ENCODE peak calls at places on chromosomes 13 and 19, in nine cellular contexts. One of them, this sample, is unnamed.

GRCh38 chr13:111409413-111409812 is 89.0 kb downstream of the TEX29 start:
- DNase-seq in heart right ventricle: no peak
- DNase-seq in coronary artery: no peak
- DNase-seq in uterus: no peak
- DNase-seq in fibroblast of villous mesenchyme: no peak
- DNase-seq in foreskin fibroblast: no peak
- DNase-seq in neural progenitor cell: no peak
- DNase-seq in tibial nerve: no peak
- DNase-seq in ovary: no peak
- DNase-seq in this sample: no peak

GRCh38 chr13:29428310-29428991 is 167.0 kb downstream of the SLC7A1 start:
- DNase-seq in heart right ventricle: peak; percentile 37
- DNase-seq in neural progenitor cell: peak; percentile 71
- DNase-seq in fibroblast of villous mesenchyme: peak; percentile 17
- DNase-seq in ovary: peak; percentile 25
- DNase-seq in uterus: no peak
- DNase-seq in foreskin fibroblast: peak; percentile 51
- DNase-seq in coronary artery: no peak
- DNase-seq in tibial nerve: no peak
- DNase-seq in this sample: no peak

GRCh38 chr19:5891938-5892771 is 11.4 kb downstream of the NDUFA11 start:
- DNase-seq in fibroblast of villous mesenchyme: peak; percentile 46
- DNase-seq in uterus: no peak
- DNase-seq in ovary: no peak
- DNase-seq in neural progenitor cell: peak; percentile 89
- DNase-seq in foreskin fibroblast: peak; percentile 76
- DNase-seq in tibial nerve: no peak
- DNase-seq in heart right ventricle: no peak
- DNase-seq in coronary artery: no peak
- DNase-seq in this sample: no peak

GRCh38 chr13:101529419-101529818 is 76.9 kb downstream of the ITGBL1 start:
- DNase-seq in fibroblast of villous mesenchyme: peak; percentile 82
- DNase-seq in neural progenitor cell: no peak
- DNase-seq in tibial nerve: peak; percentile 54
- DNase-seq in foreskin fibroblast: peak; percentile 81
- DNase-seq in coronary artery: no peak
- DNase-seq in ovary: no peak
- DNase-seq in heart right ventricle: no peak
- DNase-seq in uterus: no peak
- DNase-seq in this sample: no peak

GRCh38 chr13:112376050-112376681 is at the start of gene SPACA7:
- DNase-seq in tibial nerve: no peak
- DNase-seq in foreskin fibroblast: no peak
- DNase-seq in ovary: no peak
- DNase-seq in uterus: no peak
- DNase-seq in neural progenitor cell: no peak
- DNase-seq in fibroblast of villous mesenchyme: no peak
- DNase-seq in heart right ventricle: no peak
- DNase-seq in coronary artery: no peak
- DNase-seq in this sample: no peak

GRCh38 chr13:111411186-111411858 is 90.9 kb downstream of the TEX29 start:
- DNase-seq in fibroblast of villous mesenchyme: no peak
- DNase-seq in coronary artery: no peak
- DNase-seq in foreskin fibroblast: peak; percentile 10
- DNase-seq in ovary: no peak
- DNase-seq in heart right ventricle: no peak
- DNase-seq in tibial nerve: no peak
- DNase-seq in neural progenitor cell: peak; percentile 6
- DNase-seq in uterus: no peak
- DNase-seq in this sample: no peak

GRCh38 chr13:99151516-99151915 is 49.1 kb upstream of the UBAC2 start:
- DNase-seq in fibroblast of villous mesenchyme: peak; percentile 52
- DNase-seq in heart right ventricle: no peak
- DNase-seq in uterus: no peak
- DNase-seq in coronary artery: peak; percentile 22
- DNase-seq in ovary: no peak
- DNase-seq in foreskin fibroblast: peak; percentile 66
- DNase-seq in tibial nerve: no peak
- DNase-seq in neural progenitor cell: no peak
- DNase-seq in this sample: no peak

GRCh38 chr13:83216521-83217245 is 665.6 kb downstream of the SLITRK1 start:
- DNase-seq in uterus: no peak
- DNase-seq in tibial nerve: no peak
- DNase-seq in foreskin fibroblast: peak; percentile 45
- DNase-seq in heart right ventricle: no peak
- DNase-seq in fibroblast of villous mesenchyme: no peak
- DNase-seq in coronary artery: no peak
- DNase-seq in ovary: no peak
- DNase-seq in neural progenitor cell: no peak
- DNase-seq in this sample: no peak

GRCh38 chr13:93775507-93776108 is 549.0 kb downstream of the GPC6 start:
- DNase-seq in ovary: no peak
- DNase-seq in foreskin fibroblast: peak; percentile 69
- DNase-seq in heart right ventricle: no peak
- DNase-seq in coronary artery: no peak
- DNase-seq in uterus: no peak
- DNase-seq in fibroblast of villous mesenchyme: peak; percentile 49
- DNase-seq in tibial nerve: no peak
- DNase-seq in neural progenitor cell: no peak
- DNase-seq in this sample: no peak

GRCh38 chr19:11574689-11575088 is 2.8 kb downstream of the ACP5 start:
- DNase-seq in fibroblast of villous mesenchyme: no peak
- DNase-seq in ovary: no peak
- DNase-seq in foreskin fibroblast: no peak
- DNase-seq in uterus: no peak
- DNase-seq in heart right ventricle: no peak
- DNase-seq in neural progenitor cell: no peak
- DNase-seq in tibial nerve: no peak
- DNase-seq in coronary artery: no peak
- DNase-seq in this sample: no peak

GRCh38 chr19:14218615-14219330 is 12.8 kb upstream of the ADGRL1 start:
- DNase-seq in foreskin fibroblast: peak; percentile 47
- DNase-seq in fibroblast of villous mesenchyme: peak; percentile 72
- DNase-seq in uterus: no peak
- DNase-seq in neural progenitor cell: no peak
- DNase-seq in heart right ventricle: no peak
- DNase-seq in ovary: no peak
- DNase-seq in coronary artery: no peak
- DNase-seq in tibial nerve: no peak
- DNase-seq in this sample: no peak

GRCh38 chr19:33402421-33403220 is 29.1 kb downstream of the CEBPG start:
- DNase-seq in ovary: peak; percentile 5
- DNase-seq in neural progenitor cell: no peak
- DNase-seq in fibroblast of villous mesenchyme: no peak
- DNase-seq in tibial nerve: no peak
- DNase-seq in coronary artery: no peak
- DNase-seq in heart right ventricle: no peak
- DNase-seq in uterus: no peak
- DNase-seq in foreskin fibroblast: no peak
- DNase-seq in this sample: no peak

GRCh38 chr13:43564941-43565340 is 221.8 kb downstream of the ENOX1 start:
- DNase-seq in uterus: no peak
- DNase-seq in tibial nerve: no peak
- DNase-seq in coronary artery: no peak
- DNase-seq in foreskin fibroblast: no peak
- DNase-seq in neural progenitor cell: no peak
- DNase-seq in heart right ventricle: no peak
- DNase-seq in ovary: no peak
- DNase-seq in fibroblast of villous mesenchyme: no peak
- DNase-seq in this sample: no peak

GRCh38 chr13:50731400-50731799 is 112.1 kb downstream of the DLEU7 start:
- DNase-seq in ovary: no peak
- DNase-seq in coronary artery: no peak
- DNase-seq in fibroblast of villous mesenchyme: peak; percentile 30
- DNase-seq in tibial nerve: no peak
- DNase-seq in uterus: no peak
- DNase-seq in heart right ventricle: peak; percentile 58
- DNase-seq in neural progenitor cell: no peak
- DNase-seq in foreskin fibroblast: peak; percentile 80
- DNase-seq in this sample: peak; percentile 3

GRCh38 chr19:51479531-51480331 is 1.4 kb downstream of the CEACAM18 start:
- DNase-seq in tibial nerve: no peak
- DNase-seq in foreskin fibroblast: no peak
- DNase-seq in neural progenitor cell: no peak
- DNase-seq in ovary: no peak
- DNase-seq in uterus: no peak
- DNase-seq in heart right ventricle: no peak
- DNase-seq in fibroblast of villous mesenchyme: no peak
- DNase-seq in coronary artery: no peak
- DNase-seq in this sample: no peak

DNA sequence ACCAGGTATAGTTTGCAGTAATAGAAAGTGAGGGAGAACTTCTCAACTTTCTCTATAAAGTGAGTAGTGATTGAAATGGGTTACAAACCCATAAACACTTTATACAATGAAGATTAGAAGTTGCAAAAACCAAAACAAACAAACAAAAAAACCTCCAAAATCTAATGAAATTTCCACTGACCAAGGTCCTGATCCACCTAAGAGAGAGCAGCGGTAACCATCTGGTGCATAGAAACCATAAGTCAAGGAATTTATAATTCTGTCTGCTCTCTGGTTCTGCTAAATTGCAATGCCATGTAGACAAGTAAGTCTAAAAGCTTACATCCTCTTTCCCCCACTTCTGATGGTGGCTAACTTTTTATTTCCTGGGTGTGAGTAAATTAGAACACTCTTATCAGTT is 463.4 kb downstream of the EFNB2 start:
- DNase-seq in ovary: no peak
- DNase-seq in fibroblast of villous mesenchyme: no peak
- DNase-seq in tibial nerve: no peak
- DNase-seq in uterus: no peak
- DNase-seq in coronary artery: no peak
- DNase-seq in neural progenitor cell: no peak
- DNase-seq in foreskin fibroblast: no peak
- DNase-seq in heart right ventricle: no peak
- DNase-seq in this sample: no peak
- TF ChIP-seq CTCF in ovary: no peak
- TF ChIP-seq CTCF in fibroblast of villous mesenchyme: no peak
- TF ChIP-seq CTCF in tibial nerve: no peak
- TF ChIP-seq CTCF in uterus: no peak
- TF ChIP-seq CTCF in coronary artery: no peak
- TF ChIP-seq CTCF in neural progenitor cell: no peak
- TF ChIP-seq CTCF in foreskin fibroblast: no peak
- TF ChIP-seq CTCF in heart right ventricle: no peak
- TF ChIP-seq CTCF in this sample: no peak

DNA sequence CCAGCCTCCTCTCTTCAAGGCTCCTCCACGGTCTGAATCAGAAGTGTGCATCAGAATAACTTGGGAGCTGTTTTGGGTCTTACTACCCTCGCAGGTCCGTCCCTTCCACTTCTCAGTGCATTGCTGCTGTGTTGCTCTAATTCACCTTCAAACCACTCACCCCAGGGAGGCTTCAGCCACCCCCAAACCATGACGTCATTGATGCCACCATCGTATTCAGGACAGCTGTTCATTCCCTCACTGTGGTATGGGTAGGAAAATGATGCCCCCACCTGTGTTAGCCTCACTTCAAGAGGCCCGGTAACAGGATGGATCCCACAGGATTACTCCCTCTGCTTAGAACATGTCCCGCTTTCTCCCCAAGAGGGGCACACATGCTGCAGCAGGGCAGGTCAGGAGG is 1005.7 kb downstream of the UQCRFS1 start:
- DNase-seq in tibial nerve: no peak
- DNase-seq in neural progenitor cell: no peak
- DNase-seq in ovary: no peak
- DNase-seq in foreskin fibroblast: no peak
- DNase-seq in heart right ventricle: no peak
- DNase-seq in uterus: no peak
- DNase-seq in fibroblast of villous mesenchyme: no peak
- DNase-seq in coronary artery: no peak
- DNase-seq in this sample: no peak
- H3K4me3 ChIP-seq in tibial nerve: no peak overlapping the region
- H3K4me3 ChIP-seq in neural progenitor cell: no peak overlapping the region
- H3K4me3 ChIP-seq in ovary: no peak overlapping the region
- H3K4me3 ChIP-seq in foreskin fibroblast: no peak overlapping the region
- H3K4me3 ChIP-seq in heart right ventricle: no peak overlapping the region
- H3K4me3 ChIP-seq in uterus: no peak overlapping the region
- H3K4me3 ChIP-seq in fibroblast of villous mesenchyme: no peak overlapping the region
- H3K4me3 ChIP-seq in coronary artery: no peak overlapping the region
- H3K4me3 ChIP-seq in this sample: no peak overlapping the region

GRCh38 chr13:57017357-57017756 is 123.4 kb upstream of the PRR20A start:
- DNase-seq in uterus: no peak
- DNase-seq in fibroblast of villous mesenchyme: no peak
- DNase-seq in coronary artery: no peak
- DNase-seq in neural progenitor cell: no peak
- DNase-seq in ovary: no peak
- DNase-seq in tibial nerve: no peak
- DNase-seq in foreskin fibroblast: no peak
- DNase-seq in heart right ventricle: no peak
- DNase-seq in this sample: no peak
- TF ChIP-seq CTCF in uterus: no peak
- TF ChIP-seq CTCF in fibroblast of villous mesenchyme: no peak
- TF ChIP-seq CTCF in coronary artery: no peak
- TF ChIP-seq CTCF in neural progenitor cell: no peak
- TF ChIP-seq CTCF in ovary: no peak
- TF ChIP-seq CTCF in tibial nerve: no peak
- TF ChIP-seq CTCF in foreskin fibroblast: no peak
- TF ChIP-seq CTCF in heart right ventricle: no peak
- TF ChIP-seq CTCF in this sample: no peak

GRCh38 chr13:113490496-113491417 is at the start of gene DCUN1D2:
- DNase-seq in fibroblast of villous mesenchyme: peak; percentile 97
- DNase-seq in foreskin fibroblast: peak; percentile 100
- DNase-seq in heart right ventricle: peak; percentile 94
- DNase-seq in coronary artery: peak; percentile 96
- DNase-seq in ovary: peak; percentile 94
- DNase-seq in uterus: peak; percentile 93
- DNase-seq in neural progenitor cell: peak; percentile 94
- DNase-seq in tibial nerve: peak; percentile 83
- DNase-seq in this sample: peak; percentile 76

GRCh38 chr13:113491418-113491883 is 940 bp upstream of the DCUN1D2 start:
- DNase-seq in coronary artery: no peak
- DNase-seq in tibial nerve: no peak
- DNase-seq in uterus: no peak
- DNase-seq in ovary: peak; percentile 42
- DNase-seq in foreskin fibroblast: peak; percentile 66
- DNase-seq in neural progenitor cell: peak; percentile 49
- DNase-seq in fibroblast of villous mesenchyme: peak; percentile 38
- DNase-seq in heart right ventricle: peak; percentile 40
- DNase-seq in this sample: no peak

GRCh38 chr13:113493315-113493951 is 2.9 kb upstream of the DCUN1D2 start:
- DNase-seq in neural progenitor cell: no peak
- DNase-seq in tibial nerve: no peak
- DNase-seq in fibroblast of villous mesenchyme: peak; percentile 98
- DNase-seq in heart right ventricle: no peak
- DNase-seq in uterus: no peak
- DNase-seq in ovary: no peak
- DNase-seq in foreskin fibroblast: peak; percentile 93
- DNase-seq in coronary artery: no peak
- DNase-seq in this sample: no peak

GRCh38 chr13:113489549-113490495 is 689 bp downstream of the DCUN1D2 start:
- DNase-seq in ovary: peak; percentile 50
- DNase-seq in foreskin fibroblast: peak; percentile 73
- DNase-seq in tibial nerve: no peak
- DNase-seq in neural progenitor cell: no peak
- DNase-seq in heart right ventricle: peak; percentile 33
- DNase-seq in uterus: peak; percentile 46
- DNase-seq in coronary artery: no peak
- DNase-seq in fibroblast of villous mesenchyme: peak; percentile 60
- DNase-seq in this sample: no peak

DNA sequence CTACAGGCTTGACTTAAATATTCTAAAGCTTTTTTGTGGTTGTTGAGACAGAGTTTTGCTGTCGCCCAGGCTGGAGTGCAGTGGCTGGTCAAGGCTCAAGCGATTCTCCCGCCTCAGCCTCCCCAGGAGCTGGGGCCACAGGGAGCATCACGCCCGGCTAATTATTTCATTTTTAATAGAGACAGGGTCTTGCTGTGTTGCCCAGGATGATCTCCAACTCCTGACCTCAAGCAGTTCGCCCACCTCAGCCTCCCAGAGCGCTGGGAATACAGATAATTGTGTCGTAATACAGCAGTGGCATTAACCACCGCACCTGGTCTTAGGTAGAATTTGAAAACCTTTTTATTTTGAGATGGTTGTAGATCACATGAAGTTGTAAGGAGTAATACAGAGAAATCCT is 1.5 kb upstream of the DCUN1D2 start:
- DNase-seq in tibial nerve: no peak
- DNase-seq in fibroblast of villous mesenchyme: no peak
- DNase-seq in ovary: no peak
- DNase-seq in coronary artery: no peak
- DNase-seq in neural progenitor cell: no peak
- DNase-seq in heart right ventricle: no peak
- DNase-seq in foreskin fibroblast: no peak
- DNase-seq in uterus: no peak
- DNase-seq in this sample: no peak
- H3K4me3 ChIP-seq in tibial nerve: peak overlapping the region; percentile 92
- H3K4me3 ChIP-seq in fibroblast of villous mesenchyme: peak overlapping the region; percentile 91
- H3K4me3 ChIP-seq in ovary: peak overlapping the region; percentile 76
- H3K4me3 ChIP-seq in coronary artery: peak overlapping the region; percentile 73
- H3K4me3 ChIP-seq in neural progenitor cell: peak overlapping the region; percentile 63
- H3K4me3 ChIP-seq in heart right ventricle: peak overlapping the region; percentile 93
- H3K4me3 ChIP-seq in foreskin fibroblast: peak overlapping the region; percentile 94
- H3K4me3 ChIP-seq in uterus: peak overlapping the region; percentile 87
- H3K4me3 ChIP-seq in this sample: peak overlapping the region; percentile 61

This sample was measured in GM12864.